ENCODE peak calls at places on chromosomes 5 and 9, in seven cellular contexts. One of them, this sample, is unnamed. For H3K27me3, the result is how much of the 10 kb centered on the place peaks cover.

GRCh38 chr5:168073991-168074800 is 217.2 kb upstream of the WWC1 start:
- DNase-seq in sigmoid colon: no peak
- DNase-seq in heart right ventricle: no peak
- DNase-seq in adipocyte: peak
- DNase-seq in lower lobe of right lung: no peak
- DNase-seq in hepatocyte: no peak
- DNase-seq in IMR-90: no peak
- DNase-seq in this sample: no peak

GRCh38 chr5:57412010-57412409 is 70.6 kb downstream of the ACTBL2 start:
- DNase-seq in sigmoid colon: no peak
- DNase-seq in heart right ventricle: no peak
- DNase-seq in adipocyte: peak
- DNase-seq in lower lobe of right lung: no peak
- DNase-seq in hepatocyte: peak
- DNase-seq in IMR-90: peak
- DNase-seq in this sample: no peak

GRCh38 chr5:125559296-125559695 is 812.9 kb upstream of the ZNF608 start:
- DNase-seq in sigmoid colon: no peak
- DNase-seq in heart right ventricle: no peak
- DNase-seq in adipocyte: peak
- DNase-seq in lower lobe of right lung: no peak
- DNase-seq in hepatocyte: peak
- DNase-seq in IMR-90: peak
- DNase-seq in this sample: peak

GRCh38 chr9:116979461-116979860 is 292.4 kb downstream of the TRIM32 start:
- DNase-seq in sigmoid colon: no peak
- DNase-seq in heart right ventricle: no peak
- DNase-seq in adipocyte: no peak
- DNase-seq in lower lobe of right lung: no peak
- DNase-seq in hepatocyte: peak
- DNase-seq in IMR-90: no peak
- DNase-seq in this sample: no peak

GRCh38 chr9:70093944-70094343 is 50.3 kb downstream of the MAMDC2 start:
- DNase-seq in sigmoid colon: no peak
- DNase-seq in heart right ventricle: no peak
- DNase-seq in adipocyte: peak
- DNase-seq in lower lobe of right lung: no peak
- DNase-seq in hepatocyte: no peak
- DNase-seq in IMR-90: no peak
- DNase-seq in this sample: no peak

GRCh38 chr9:86714976-86715375 is 232.3 kb downstream of the GAS1 start:
- DNase-seq in sigmoid colon: no peak
- DNase-seq in heart right ventricle: no peak
- DNase-seq in adipocyte: peak
- DNase-seq in lower lobe of right lung: no peak
- DNase-seq in hepatocyte: no peak
- DNase-seq in IMR-90: peak
- DNase-seq in this sample: no peak

GRCh38 chr5:76356887-76357286 is 46.2 kb upstream of the IQGAP2 start:
- DNase-seq in sigmoid colon: no peak
- DNase-seq in heart right ventricle: no peak
- DNase-seq in adipocyte: no peak
- DNase-seq in lower lobe of right lung: no peak
- DNase-seq in hepatocyte: no peak
- DNase-seq in IMR-90: no peak
- DNase-seq in this sample: no peak

GRCh38 chr5:10601246-10602030 is 37.6 kb downstream of the ANKRD33B start:
- DNase-seq in sigmoid colon: peak
- DNase-seq in heart right ventricle: peak
- DNase-seq in adipocyte: peak
- DNase-seq in lower lobe of right lung: peak
- DNase-seq in hepatocyte: peak
- DNase-seq in IMR-90: peak
- DNase-seq in this sample: peak

GRCh38 chr9:69542942-69543704 is 129.0 kb downstream of the APBA1 start:
- DNase-seq in sigmoid colon: no peak
- DNase-seq in heart right ventricle: peak
- DNase-seq in adipocyte: peak
- DNase-seq in lower lobe of right lung: no peak
- DNase-seq in hepatocyte: no peak
- DNase-seq in IMR-90: no peak
- DNase-seq in this sample: no peak

GRCh38 chr9:120862452-120862851 is 14.5 kb downstream of the PHF19 start:
- DNase-seq in sigmoid colon: no peak
- DNase-seq in heart right ventricle: no peak
- DNase-seq in adipocyte: no peak
- DNase-seq in lower lobe of right lung: no peak
- DNase-seq in hepatocyte: no peak
- DNase-seq in IMR-90: no peak
- DNase-seq in this sample: no peak

GRCh38 chr5:111069839-111070238 is 1.7 kb upstream of the TSLP start:
- DNase-seq in sigmoid colon: no peak
- DNase-seq in heart right ventricle: no peak
- DNase-seq in adipocyte: peak
- DNase-seq in lower lobe of right lung: no peak
- DNase-seq in hepatocyte: no peak
- DNase-seq in IMR-90: peak
- DNase-seq in this sample: no peak

GRCh38 chr5:53381-54174 is 38.4 kb upstream of the PLEKHG4B start:
- DNase-seq in sigmoid colon: no peak
- DNase-seq in heart right ventricle: no peak
- DNase-seq in adipocyte: peak
- DNase-seq in lower lobe of right lung: no peak
- DNase-seq in hepatocyte: peak
- DNase-seq in IMR-90: peak
- DNase-seq in this sample: no peak
- H3K27me3 ChIP-seq in sigmoid colon: under half
- H3K27me3 ChIP-seq in heart right ventricle: half or more
- H3K27me3 ChIP-seq in adipocyte: under half
- H3K27me3 ChIP-seq in lower lobe of right lung: under half
- H3K27me3 ChIP-seq in hepatocyte: half or more
- H3K27me3 ChIP-seq in IMR-90: under half
- H3K27me3 ChIP-seq in this sample: under half

GRCh38 chr5:24823625-24824024 is 178.8 kb upstream of the CDH10 start:
- DNase-seq in sigmoid colon: no peak
- DNase-seq in heart right ventricle: no peak
- DNase-seq in adipocyte: peak
- DNase-seq in lower lobe of right lung: no peak
- DNase-seq in hepatocyte: no peak
- DNase-seq in IMR-90: no peak
- DNase-seq in this sample: no peak

GRCh38 chr5:24816206-24816605 is 171.4 kb upstream of the CDH10 start:
- DNase-seq in sigmoid colon: no peak
- DNase-seq in heart right ventricle: no peak
- DNase-seq in adipocyte: no peak
- DNase-seq in lower lobe of right lung: no peak
- DNase-seq in hepatocyte: no peak
- DNase-seq in IMR-90: no peak
- DNase-seq in this sample: no peak

GRCh38 chr5:24817966-24818365 is 173.2 kb upstream of the CDH10 start:
- DNase-seq in sigmoid colon: no peak
- DNase-seq in heart right ventricle: no peak
- DNase-seq in adipocyte: no peak
- DNase-seq in lower lobe of right lung: no peak
- DNase-seq in hepatocyte: no peak
- DNase-seq in IMR-90: no peak
- DNase-seq in this sample: no peak

DNA sequence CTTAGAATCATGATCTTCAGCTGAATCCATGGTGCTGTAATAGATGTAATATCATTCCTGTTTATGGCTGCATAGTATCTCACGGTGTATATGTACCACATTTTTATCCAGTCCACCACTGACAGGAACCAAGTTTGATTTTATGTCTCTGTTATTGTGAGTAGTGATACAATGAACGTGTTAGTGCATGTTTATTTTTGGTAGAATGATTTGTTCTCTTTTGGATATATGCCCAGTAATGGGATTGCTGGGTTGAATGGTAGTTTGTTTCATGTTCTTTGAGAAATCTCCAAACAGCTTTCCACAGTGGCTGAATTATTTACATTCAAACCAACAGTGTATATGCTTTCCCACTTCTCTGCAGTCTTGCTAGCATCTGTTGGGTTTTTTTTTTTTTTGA is 175.1 kb upstream of the CDH10 start:
- DNase-seq in sigmoid colon: no peak
- DNase-seq in heart right ventricle: no peak
- DNase-seq in adipocyte: no peak
- DNase-seq in lower lobe of right lung: no peak
- DNase-seq in hepatocyte: no peak
- DNase-seq in IMR-90: no peak
- DNase-seq in this sample: no peak
- H3K27me3 ChIP-seq in sigmoid colon: under half
- H3K27me3 ChIP-seq in heart right ventricle: under half
- H3K27me3 ChIP-seq in adipocyte: under half
- H3K27me3 ChIP-seq in lower lobe of right lung: under half
- H3K27me3 ChIP-seq in hepatocyte: under half
- H3K27me3 ChIP-seq in IMR-90: under half
- H3K27me3 ChIP-seq in this sample: under half

GRCh38 chr9:36867241-36867640 is 166.8 kb downstream of the PAX5 start:
- DNase-seq in sigmoid colon: peak
- DNase-seq in heart right ventricle: no peak
- DNase-seq in adipocyte: no peak
- DNase-seq in lower lobe of right lung: no peak
- DNase-seq in hepatocyte: no peak
- DNase-seq in IMR-90: no peak
- DNase-seq in this sample: no peak

GRCh38 chr9:36865731-36866635 is 168.1 kb downstream of the PAX5 start:
- DNase-seq in sigmoid colon: peak
- DNase-seq in heart right ventricle: no peak
- DNase-seq in adipocyte: no peak
- DNase-seq in lower lobe of right lung: no peak
- DNase-seq in hepatocyte: no peak
- DNase-seq in IMR-90: no peak
- DNase-seq in this sample: no peak

GRCh38 chr9:36862206-36863145 is 171.6 kb downstream of the PAX5 start:
- DNase-seq in sigmoid colon: no peak
- DNase-seq in heart right ventricle: no peak
- DNase-seq in adipocyte: peak
- DNase-seq in lower lobe of right lung: peak
- DNase-seq in hepatocyte: peak
- DNase-seq in IMR-90: peak
- DNase-seq in this sample: no peak

GRCh38 chr9:36866840-36867239 is 167.2 kb downstream of the PAX5 start:
- DNase-seq in sigmoid colon: peak
- DNase-seq in heart right ventricle: no peak
- DNase-seq in adipocyte: no peak
- DNase-seq in lower lobe of right lung: no peak
- DNase-seq in hepatocyte: no peak
- DNase-seq in IMR-90: no peak
- DNase-seq in this sample: no peak

DNA sequence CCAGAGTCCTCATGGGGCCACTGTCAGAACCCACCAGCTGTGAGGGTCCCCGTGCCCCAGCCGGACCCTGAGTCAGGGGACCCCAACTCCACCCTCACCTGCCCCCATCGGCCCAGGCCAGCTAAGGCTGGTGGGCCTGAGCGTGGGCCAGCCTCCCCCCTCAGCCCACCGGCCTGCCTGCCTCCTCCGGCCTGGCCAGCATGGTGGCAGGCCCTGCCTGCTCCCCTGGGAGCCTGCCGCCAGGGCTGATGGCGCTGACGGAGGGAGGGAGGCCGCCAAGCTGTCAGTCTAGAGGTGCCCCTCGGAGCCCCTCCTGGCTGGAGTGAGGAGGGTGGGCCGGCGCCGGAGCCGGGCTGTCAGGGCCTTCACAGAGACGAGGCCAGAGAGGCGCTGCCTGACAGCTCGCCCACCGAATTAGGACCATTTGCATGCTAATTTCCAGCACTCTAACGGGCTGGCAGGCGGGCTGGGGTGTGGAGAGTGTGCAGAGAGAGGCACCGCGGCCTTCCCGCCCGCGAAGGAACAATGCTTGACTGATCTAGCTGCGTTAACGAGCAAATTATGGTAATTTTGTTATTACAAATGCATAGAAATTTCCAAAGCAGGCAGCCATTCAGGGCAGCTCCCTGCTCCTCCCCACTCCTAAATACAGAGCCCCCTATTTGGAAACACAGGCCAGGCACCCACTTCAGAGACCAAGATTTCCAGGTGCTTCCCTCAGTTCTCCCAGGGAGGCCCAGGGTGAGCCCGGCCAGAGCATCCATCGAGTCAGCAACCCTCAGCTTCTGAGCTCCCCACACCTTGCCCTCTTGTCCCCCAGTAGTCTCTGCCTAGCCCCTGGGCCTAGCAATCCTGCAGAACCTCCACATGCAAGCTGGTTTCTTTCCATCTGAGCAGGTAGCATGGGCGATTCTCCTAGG is 169.3 kb downstream of the PAX5 start:
- DNase-seq in sigmoid colon: peak
- DNase-seq in heart right ventricle: no peak
- DNase-seq in adipocyte: no peak
- DNase-seq in lower lobe of right lung: no peak
- DNase-seq in hepatocyte: no peak
- DNase-seq in IMR-90: no peak
- DNase-seq in this sample: no peak
- H3K27me3 ChIP-seq in sigmoid colon: under half
- H3K27me3 ChIP-seq in heart right ventricle: under half
- H3K27me3 ChIP-seq in adipocyte: half or more
- H3K27me3 ChIP-seq in lower lobe of right lung: under half
- H3K27me3 ChIP-seq in hepatocyte: under half
- H3K27me3 ChIP-seq in IMR-90: half or more
- H3K27me3 ChIP-seq in this sample: under half

GRCh38 chr5:132748522-132749000 is 1.3 kb downstream of the CCNI2 start:
- DNase-seq in sigmoid colon: no peak
- DNase-seq in heart right ventricle: no peak
- DNase-seq in adipocyte: no peak
- DNase-seq in lower lobe of right lung: no peak
- DNase-seq in hepatocyte: no peak
- DNase-seq in IMR-90: no peak
- DNase-seq in this sample: no peak

GRCh38 chr5:132744659-132745058 is 2.6 kb upstream of the CCNI2 start:
- DNase-seq in sigmoid colon: no peak
- DNase-seq in heart right ventricle: no peak
- DNase-seq in adipocyte: no peak
- DNase-seq in lower lobe of right lung: no peak
- DNase-seq in hepatocyte: no peak
- DNase-seq in IMR-90: no peak
- DNase-seq in this sample: no peak

GRCh38 chr5:132747693-132748440 is 641 bp downstream of the CCNI2 start:
- DNase-seq in sigmoid colon: no peak
- DNase-seq in heart right ventricle: no peak
- DNase-seq in adipocyte: no peak
- DNase-seq in lower lobe of right lung: peak
- DNase-seq in hepatocyte: peak
- DNase-seq in IMR-90: no peak
- DNase-seq in this sample: no peak

GRCh38 chr5:132747064-132747692 is at the start of gene CCNI2:
- DNase-seq in sigmoid colon: no peak
- DNase-seq in heart right ventricle: peak
- DNase-seq in adipocyte: peak
- DNase-seq in lower lobe of right lung: peak
- DNase-seq in hepatocyte: peak
- DNase-seq in IMR-90: no peak
- DNase-seq in this sample: no peak

DNA sequence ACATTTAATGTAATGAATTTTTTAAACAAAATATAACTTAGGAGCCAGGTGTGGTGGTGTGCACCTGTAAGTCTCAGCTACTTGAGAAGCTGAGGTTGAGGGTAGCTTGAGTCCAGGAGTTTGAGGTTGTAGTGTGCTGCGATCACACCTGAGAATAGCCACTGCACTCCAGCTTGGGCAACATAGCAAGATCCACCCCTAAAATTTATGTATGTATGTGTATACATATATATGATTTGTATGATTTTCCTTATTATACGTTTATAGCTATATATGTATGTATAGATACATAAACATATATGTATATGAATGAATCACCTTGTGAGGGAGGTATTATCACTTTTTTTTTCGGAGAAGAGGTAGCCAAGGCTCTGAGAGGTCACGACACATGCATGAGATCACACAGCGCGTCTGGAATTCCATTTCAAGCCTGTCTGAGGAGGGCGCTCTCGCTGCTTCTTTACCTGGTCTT is 598 bp upstream of the CCNI2 start:
- DNase-seq in sigmoid colon: no peak
- DNase-seq in heart right ventricle: no peak
- DNase-seq in adipocyte: peak
- DNase-seq in lower lobe of right lung: no peak
- DNase-seq in hepatocyte: peak
- DNase-seq in IMR-90: no peak
- DNase-seq in this sample: no peak
- H3K27me3 ChIP-seq in sigmoid colon: under half
- H3K27me3 ChIP-seq in heart right ventricle: half or more
- H3K27me3 ChIP-seq in adipocyte: under half
- H3K27me3 ChIP-seq in lower lobe of right lung: under half
- H3K27me3 ChIP-seq in hepatocyte: under half
- H3K27me3 ChIP-seq in IMR-90: under half
- H3K27me3 ChIP-seq in this sample: under half

This sample was measured in BJ.